ENCODE peak calls at places on chromosomes 1 and 21, in ten cellular contexts. M is stomach, L is uterus, S is IMR-90, Z is esophagus muscularis mucosa, Y is K562, H is tibial nerve, G is spleen, W is transverse colon, O is A549. X is an unnamed sample.

GRCh38 chr1:240575976-240576666 is 35.8 kb downstream of the GREM2 start:
- DNase-seq in M (no peak), L (no peak), S (peak), Z (no peak), Y (no peak), H (peak), G (no peak), W (no peak), O (no peak), X (peak)

GRCh38 chr21:31449912-31450535 is 106.0 kb upstream of the TIAM1 start:
- DNase-seq in M (no peak), L (no peak), S (no peak), Z (no peak), Y (no peak), H (no peak), G (no peak), W (no peak), O (no peak), X (no peak)

GRCh38 chr1:171487038-171487437 is 1.7 kb downstream of the PRRC2C start:
- DNase-seq in M (no peak), L (no peak), S (no peak), Z (no peak), Y (no peak), H (no peak), G (no peak), W (no peak), O (no peak), X (no peak)

GRCh38 chr1:245837741-245838140 is 669.3 kb downstream of the SMYD3 start:
- DNase-seq in M (no peak), L (no peak), S (peak), Z (no peak), Y (no peak), H (no peak), G (no peak), W (no peak), O (no peak), X (peak)

GRCh38 chr21:29155118-29155932 is 24.9 kb downstream of the MAP3K7CL start:
- DNase-seq in M (no peak), L (peak), S (peak), Z (no peak), Y (no peak), H (peak), G (no peak), W (no peak), O (no peak), X (peak)

GRCh38 chr1:158506369-158506987 is 34.5 kb downstream of the OR10R2 start:
- DNase-seq in M (no peak), L (no peak), S (peak), Z (no peak), Y (peak), H (peak), G (no peak), W (peak), O (no peak), X (peak)

GRCh38 chr1:115670476-115671175 is 28.9 kb downstream of the VANGL1 start:
- DNase-seq in M (no peak), L (no peak), S (peak), Z (no peak), Y (no peak), H (no peak), G (no peak), W (no peak), O (no peak), X (no peak)

GRCh38 chr1:246503341-246503740 is 3.7 kb downstream of the SMYD3 start:
- DNase-seq in M (no peak), L (no peak), S (peak), Z (no peak), Y (no peak), H (no peak), G (no peak), W (no peak), O (no peak), X (no peak)

GRCh38 chr1:167529829-167530474 is 11.6 kb upstream of the CD247 start:
- DNase-seq in M (no peak), L (no peak), S (no peak), Z (no peak), Y (no peak), H (no peak), G (no peak), W (no peak), O (no peak), X (no peak)

GRCh38 chr1:199982606-199983005 is 44.9 kb upstream of the NR5A2 start:
- DNase-seq in M (no peak), L (no peak), S (no peak), Z (no peak), Y (no peak), H (no peak), G (peak), W (peak), O (no peak), X (no peak)

GRCh38 chr21:27813750-27814149 is 846.9 kb upstream of the ADAMTS5 start:
- DNase-seq in M (no peak), L (no peak), S (no peak), Z (no peak), Y (no peak), H (peak), G (no peak), W (peak), O (no peak), X (no peak)

GRCh38 chr21:31524140-31524539 is 135.4 kb upstream of the SOD1 start:
- DNase-seq in M (no peak), L (no peak), S (no peak), Z (no peak), Y (no peak), H (no peak), G (no peak), W (no peak), O (no peak), X (no peak)

GRCh38 chr21:35284199-35284598 is 235.1 kb upstream of the RUNX1 start:
- DNase-seq in M (no peak), L (peak), S (no peak), Z (no peak), Y (no peak), H (no peak), G (no peak), W (no peak), O (no peak), X (no peak)

GRCh38 chr1:3584915-3585314 is 26.4 kb downstream of the MEGF6 start:
- DNase-seq in M (no peak), L (no peak), S (no peak), Z (no peak), Y (no peak), H (no peak), G (no peak), W (no peak), O (no peak), X (no peak)

GRCh38 chr1:62327360-62328051 is 8.3 kb upstream of the KANK4 start:
- DNase-seq in M (no peak), L (no peak), S (no peak), Z (no peak), Y (no peak), H (no peak), G (peak), W (no peak), O (no peak), X (no peak)

GRCh38 chr1:158203693-158204457 is 23.2 kb downstream of the CD1D start:
- DNase-seq in M (no peak), L (no peak), S (peak), Z (no peak), Y (peak), H (peak), G (no peak), W (no peak), O (peak), X (no peak)

GRCh38 chr1:8974551-8974950 is 28.9 kb downstream of the CA6 start:
- DNase-seq in M (no peak), L (no peak), S (no peak), Z (no peak), Y (no peak), H (no peak), G (no peak), W (no peak), O (no peak), X (no peak)

GRCh38 chr1:51472349-51472748 is 46.7 kb downstream of the EPS15 start:
- DNase-seq in M (no peak), L (no peak), S (peak), Z (no peak), Y (no peak), H (no peak), G (no peak), W (no peak), O (no peak), X (no peak)

GRCh38 chr1:116498789-116499628 is 71.8 kb downstream of the CD58 start:
- DNase-seq in M (no peak), L (peak), S (peak), Z (no peak), Y (peak), H (peak), G (no peak), W (peak), O (peak), X (peak)

GRCh38 chr1:157646144-157646543 is 48.3 kb upstream of the FCRL4 start:
- DNase-seq in M (no peak), L (no peak), S (no peak), Z (no peak), Y (no peak), H (no peak), G (no peak), W (no peak), O (no peak), X (no peak)

GRCh38 chr1:96418969-96419368 is 302.6 kb upstream of the PTBP2 start:
- DNase-seq in M (no peak), L (no peak), S (no peak), Z (no peak), Y (no peak), H (no peak), G (no peak), W (no peak), O (no peak), X (no peak)

GRCh38 chr1:184828369-184828717 is 73.7 kb upstream of the EDEM3 start:
- DNase-seq in M (no peak), L (no peak), S (no peak), Z (no peak), Y (no peak), H (no peak), G (no peak), W (no peak), O (no peak), X (no peak)

GRCh38 chr1:94971491-94971924 is 44.6 kb upstream of the CNN3 start:
- DNase-seq in M (no peak), L (no peak), S (peak), Z (no peak), Y (no peak), H (no peak), G (no peak), W (no peak), O (no peak), X (peak)

GRCh38 chr1:207995576-207995975 is 84.7 kb upstream of the CD34 start:
- DNase-seq in M (no peak), L (no peak), S (no peak), Z (no peak), Y (no peak), H (no peak), G (no peak), W (no peak), O (no peak), X (no peak)

GRCh38 chr1:154178006-154178405 is 13.9 kb downstream of the TPM3 start:
- DNase-seq in M (no peak), L (no peak), S (no peak), Z (no peak), Y (peak), H (no peak), G (no peak), W (no peak), O (no peak), X (no peak)

GRCh38 chr1:164064501-164064900 is 494.5 kb upstream of the PBX1 start:
- DNase-seq in M (no peak), L (no peak), S (no peak), Z (no peak), Y (no peak), H (no peak), G (no peak), W (no peak), O (peak), X (no peak)

GRCh38 chr1:71695820-71696219 is 586.5 kb downstream of the NEGR1 start:
- DNase-seq in M (no peak), L (no peak), S (peak), Z (no peak), Y (no peak), H (no peak), G (no peak), W (no peak), O (no peak), X (no peak)

GRCh38 chr21:41641821-41642368 is 125.0 kb downstream of the RIPK4 start:
- DNase-seq in M (no peak), L (peak), S (peak), Z (no peak), Y (no peak), H (peak), G (no peak), W (no peak), O (peak), X (peak)

GRCh38 chr1:162916407-162916806 is 55.4 kb upstream of the CCDC190 start:
- DNase-seq in M (no peak), L (no peak), S (peak), Z (no peak), Y (no peak), H (no peak), G (no peak), W (no peak), O (no peak), X (no peak)

DNA sequence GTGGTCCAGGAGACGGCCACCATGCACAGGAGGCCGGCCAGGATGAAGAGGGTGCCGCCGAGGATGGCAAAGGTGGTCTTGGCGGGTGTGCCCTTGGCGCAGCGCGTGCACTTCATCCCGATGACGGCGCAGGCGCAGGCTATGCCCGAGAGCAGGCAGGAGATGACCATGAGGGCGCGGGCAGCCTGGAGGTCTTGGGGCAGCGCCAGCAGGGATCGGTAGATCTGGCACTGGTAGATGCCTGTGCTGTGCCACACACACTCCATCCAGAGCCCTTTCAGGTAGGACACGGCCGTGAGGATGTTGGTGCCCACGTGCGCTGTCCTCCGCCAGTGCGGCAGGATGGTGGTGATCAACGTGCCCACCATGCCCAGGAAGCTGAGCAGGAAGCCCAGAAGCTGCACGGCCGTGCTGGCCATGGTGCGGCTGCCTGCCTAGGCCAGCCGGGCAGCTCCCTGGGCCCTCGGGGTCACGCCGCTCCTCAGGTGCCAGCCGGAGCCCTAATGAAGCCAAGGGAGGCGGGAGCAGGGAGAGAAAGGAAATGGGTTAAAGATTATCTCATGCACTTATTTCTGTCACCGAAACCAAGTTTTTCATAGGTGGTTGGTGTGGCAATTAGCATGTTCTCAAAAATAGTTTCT is 18.5 kb downstream of the CLDN14 start:
- DNase-seq in M (no peak), L (no peak), S (no peak), Z (no peak), Y (no peak), H (no peak), G (peak), W (no peak), O (no peak), X (no peak)
- TF ChIP-seq POLR2A in M (no peak), L (no peak), S (no peak), Z (no peak), Y (no peak), H (no peak), G (no peak), W (no peak), O (no peak), X (no peak)

GRCh38 chr1:175512637-175513412 is 230.6 kb downstream of the TNR start:
- DNase-seq in M (no peak), L (no peak), S (no peak), Z (no peak), Y (no peak), H (no peak), G (no peak), W (no peak), O (no peak), X (no peak)
- TF ChIP-seq POLR2A in M (no peak), L (no peak), S (no peak), Z (no peak), Y (no peak), H (no peak), G (no peak), W (no peak), O (no peak), X (no peak)

DNA sequence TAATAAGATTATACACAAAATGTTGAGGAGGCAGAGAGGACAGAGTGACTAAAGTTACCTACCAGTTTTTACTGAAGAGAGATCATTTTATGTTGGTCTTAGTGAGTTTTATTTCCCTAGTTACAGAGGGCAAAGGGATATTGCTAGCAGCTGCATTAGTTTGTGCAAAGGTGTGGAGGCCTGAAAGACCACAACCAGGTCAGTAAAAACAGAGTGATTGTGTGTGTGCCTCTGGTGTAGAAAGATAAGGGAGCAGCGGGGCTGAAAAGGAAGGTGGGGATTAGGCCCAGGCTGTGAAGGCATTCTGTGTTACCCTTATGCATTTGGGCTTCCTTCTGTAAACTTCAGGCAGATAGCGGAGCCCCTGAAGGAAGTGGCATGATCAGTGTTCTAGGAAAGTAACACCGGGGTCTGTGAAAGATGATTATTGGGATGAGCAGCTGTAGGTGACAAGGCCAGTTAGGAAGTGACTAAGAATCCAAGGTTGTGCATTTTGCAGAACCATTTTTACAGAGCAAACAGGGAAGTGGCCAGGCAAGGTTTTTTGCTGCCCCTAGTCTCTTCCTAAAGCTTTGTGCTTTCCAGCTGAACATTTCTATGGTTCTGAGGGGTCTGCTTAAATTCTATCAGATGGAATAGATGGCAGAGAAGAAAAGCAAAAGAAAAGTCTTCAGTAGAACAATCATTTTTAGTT is 3.7 kb downstream of the GADD45A start:
- DNase-seq in M (no peak), L (no peak), S (no peak), Z (no peak), Y (peak), H (no peak), G (no peak), W (no peak), O (no peak), X (no peak)
- TF ChIP-seq POLR2A in M (no peak), L (no peak), S (no peak), Z (no peak), Y (peak), H (no peak), G (no peak), W (no peak), O (no peak), X (no peak)

GRCh38 chr1:226487921-226488320 is 60.6 kb upstream of the STUM start:
- DNase-seq in M (peak), L (no peak), S (no peak), Z (no peak), Y (no peak), H (no peak), G (no peak), W (no peak), O (no peak), X (peak)
- TF ChIP-seq POLR2A in M (no peak), L (no peak), S (no peak), Z (no peak), Y (no peak), H (no peak), G (no peak), W (no peak), O (no peak), X (no peak)

GRCh38 chr1:47333922-47334764 is 553 bp downstream of the CMPK1 start:
- DNase-seq in M (peak), L (peak), S (peak), Z (peak), Y (peak), H (peak), G (peak), W (peak), O (peak), X (peak)

GRCh38 chr1:47334765-47335435 is 1.3 kb downstream of the CMPK1 start:
- DNase-seq in M (no peak), L (no peak), S (peak), Z (no peak), Y (no peak), H (no peak), G (no peak), W (no peak), O (no peak), X (no peak)

GRCh38 chr1:47331875-47332274 is 1.7 kb upstream of the CMPK1 start:
- DNase-seq in M (no peak), L (no peak), S (no peak), Z (no peak), Y (no peak), H (no peak), G (no peak), W (no peak), O (no peak), X (no peak)

GRCh38 chr1:47332779-47333577 is 612 bp upstream of the CMPK1 start:
- DNase-seq in M (no peak), L (no peak), S (no peak), Z (no peak), Y (no peak), H (no peak), G (peak), W (no peak), O (no peak), X (no peak)

DNA sequence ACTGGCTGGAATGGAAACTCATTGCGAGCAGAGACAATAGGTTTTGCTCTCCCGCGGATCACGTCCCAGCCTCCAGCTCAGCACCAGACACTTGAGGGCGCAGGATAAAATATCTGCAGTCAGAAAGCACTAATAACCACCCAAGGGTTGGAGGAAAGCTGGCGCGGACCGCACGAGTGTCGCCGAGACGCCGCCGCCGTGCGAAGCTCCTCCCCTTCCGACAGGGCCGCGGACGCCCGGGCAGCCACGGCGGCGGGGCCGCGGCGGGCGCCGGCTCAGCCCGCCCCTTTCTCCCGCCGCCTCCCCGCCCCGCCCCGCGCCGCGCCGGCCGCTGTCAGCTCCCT is at the start of gene CMPK1:
- DNase-seq in M (peak), L (peak), S (peak), Z (peak), Y (peak), H (peak), G (peak), W (peak), O (peak), X (peak)
- TF ChIP-seq POLR2A in M (no peak), L (no peak), S (peak), Z (no peak), Y (peak), H (no peak), G (no peak), W (peak), O (peak), X (no peak)

GRCh38 chr1:46247433-46248121 is at the start of gene RAD54L:
- DNase-seq in M (peak), L (peak), S (peak), Z (peak), Y (peak), H (peak), G (peak), W (peak), O (peak), X (peak)
- TF ChIP-seq POLR2A in M (no peak), L (no peak), S (peak), Z (no peak), Y (peak), H (no peak), G (no peak), W (no peak), O (peak), X (peak)